ENCODE peak calls at places on chromosome 20, in five cellular contexts. Z, T, V, P and J are unnamed samples.

GRCh38 chr20:29740951-29741593 is 1516.4 kb upstream of the DEFB115 start:
- DNase-seq in T (no peak), V (no peak), Z (no peak), P (no peak), J (no peak)

GRCh38 chr20:54716169-54716747 is 240.9 kb downstream of the DOK5 start:
- DNase-seq in Z (no peak), P (no peak), V (no peak), T (no peak), J (no peak)

GRCh38 chr20:45489083-45489531 is 19.6 kb downstream of the WFDC2 start:
- DNase-seq in P (no peak), T (no peak), Z (no peak), V (no peak), J (no peak)

GRCh38 chr20:49344975-49345374 is 67.1 kb upstream of the ZNFX1 start:
- DNase-seq in V (no peak), P (no peak), Z (no peak), T (no peak), J (peak; percentile 83)

GRCh38 chr20:32443386-32443974 is 85.3 kb downstream of the ASXL1 start:
- DNase-seq in T (no peak), P (no peak), V (no peak), Z (no peak), J (no peak)

GRCh38 chr20:31894980-31895675 is 24.7 kb downstream of the TTLL9 start:
- DNase-seq in V (peak; percentile 75), Z (no peak), P (no peak), T (peak; percentile 73), J (peak; percentile 58)

GRCh38 chr20:50843331-50844276 is 48.7 kb downstream of the BCAS4 start:
- DNase-seq in T (no peak), P (no peak), Z (no peak), V (no peak), J (no peak)

GRCh38 chr20:24991897-24992419 is 593 bp downstream of the APMAP start:
- DNase-seq in Z (no peak), T (no peak), P (peak; percentile 18), V (no peak), J (no peak)

GRCh38 chr20:51428451-51429143 is 113.9 kb downstream of the NFATC2 start:
- DNase-seq in V (no peak), P (peak; percentile 24), T (peak; percentile 75), Z (no peak), J (no peak)

GRCh38 chr20:33875055-33875454 is 63.9 kb downstream of the CHMP4B start:
- DNase-seq in V (no peak), P (no peak), Z (no peak), T (no peak), J (no peak)

GRCh38 chr20:57787969-57788781 is 78.4 kb upstream of the PMEPA1 start:
- DNase-seq in T (no peak), V (no peak), Z (no peak), P (no peak), J (no peak)

GRCh38 chr20:47607208-47607613 is 105.5 kb downstream of the NCOA3 start:
- DNase-seq in P (no peak), V (no peak), Z (no peak), T (no peak), J (no peak)

GRCh38 chr20:11452326-11452725 is 465.4 kb upstream of the BTBD3 start:
- DNase-seq in P (no peak), Z (no peak), V (no peak), T (no peak), J (no peak)

GRCh38 chr20:37936041-37936440 is 33.1 kb downstream of the VSTM2L start:
- DNase-seq in V (no peak), Z (no peak), P (no peak), T (no peak), J (no peak)

GRCh38 chr20:37937686-37938085 is 34.8 kb downstream of the VSTM2L start:
- DNase-seq in Z (no peak), V (no peak), P (no peak), T (no peak), J (no peak)

GRCh38 chr20:37938181-37938775 is 35.4 kb downstream of the VSTM2L start:
- DNase-seq in V (no peak), Z (no peak), T (no peak), P (no peak), J (no peak)

GRCh38 chr20:37935435-37935834 is 32.5 kb downstream of the VSTM2L start:
- DNase-seq in P (no peak), V (no peak), T (no peak), Z (no peak), J (no peak)

GRCh38 chr20:37936451-37936850 is 33.5 kb downstream of the VSTM2L start:
- DNase-seq in Z (no peak), V (no peak), P (no peak), T (no peak), J (no peak)
- TF ChIP-seq KDM1A in Z (no peak), V (no peak), P (no peak), T (no peak), J (no peak)

DNA sequence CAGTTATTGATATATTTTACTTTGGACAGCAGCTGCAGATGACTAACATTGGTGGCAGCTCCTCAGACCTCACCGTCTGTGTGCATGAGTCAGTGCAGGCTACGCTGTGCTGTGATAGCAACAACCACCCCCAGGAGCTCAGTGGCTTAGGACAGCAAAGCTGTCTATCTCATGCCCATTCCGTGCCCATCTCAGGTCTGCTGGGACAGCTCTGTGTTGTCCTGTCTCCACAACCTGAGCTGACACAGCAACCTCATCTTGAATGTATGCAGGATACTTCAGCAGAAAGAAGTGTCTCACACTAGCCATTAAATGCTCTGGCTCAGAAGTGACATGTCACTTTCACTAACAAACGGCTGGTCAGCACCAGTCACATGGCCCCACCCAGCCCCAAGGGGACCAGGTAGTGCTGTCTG is 47.7 kb downstream of the BANF2 start:
- DNase-seq in T (peak; percentile 34), P (no peak), V (no peak), Z (no peak), J (peak; percentile 60)
- TF ChIP-seq KDM1A in T (no peak), P (no peak), V (no peak), Z (no peak), J (no peak)

GRCh38 chr20:64108731-64109389 is 1.5 kb upstream of the NPBWR2 start:
- DNase-seq in T (no peak), Z (no peak), P (no peak), V (no peak), J (no peak)

GRCh38 chr20:64107736-64108457 is 532 bp upstream of the NPBWR2 start:
- DNase-seq in T (no peak), V (no peak), P (no peak), Z (no peak), J (no peak)

GRCh38 chr20:64105846-64106434 is 1.4 kb downstream of the NPBWR2 start:
- DNase-seq in V (no peak), Z (no peak), T (no peak), P (no peak), J (no peak)

GRCh38 chr20:64106435-64106961 is 867 bp downstream of the NPBWR2 start:
- DNase-seq in V (no peak), P (no peak), Z (no peak), T (no peak), J (no peak)

DNA sequence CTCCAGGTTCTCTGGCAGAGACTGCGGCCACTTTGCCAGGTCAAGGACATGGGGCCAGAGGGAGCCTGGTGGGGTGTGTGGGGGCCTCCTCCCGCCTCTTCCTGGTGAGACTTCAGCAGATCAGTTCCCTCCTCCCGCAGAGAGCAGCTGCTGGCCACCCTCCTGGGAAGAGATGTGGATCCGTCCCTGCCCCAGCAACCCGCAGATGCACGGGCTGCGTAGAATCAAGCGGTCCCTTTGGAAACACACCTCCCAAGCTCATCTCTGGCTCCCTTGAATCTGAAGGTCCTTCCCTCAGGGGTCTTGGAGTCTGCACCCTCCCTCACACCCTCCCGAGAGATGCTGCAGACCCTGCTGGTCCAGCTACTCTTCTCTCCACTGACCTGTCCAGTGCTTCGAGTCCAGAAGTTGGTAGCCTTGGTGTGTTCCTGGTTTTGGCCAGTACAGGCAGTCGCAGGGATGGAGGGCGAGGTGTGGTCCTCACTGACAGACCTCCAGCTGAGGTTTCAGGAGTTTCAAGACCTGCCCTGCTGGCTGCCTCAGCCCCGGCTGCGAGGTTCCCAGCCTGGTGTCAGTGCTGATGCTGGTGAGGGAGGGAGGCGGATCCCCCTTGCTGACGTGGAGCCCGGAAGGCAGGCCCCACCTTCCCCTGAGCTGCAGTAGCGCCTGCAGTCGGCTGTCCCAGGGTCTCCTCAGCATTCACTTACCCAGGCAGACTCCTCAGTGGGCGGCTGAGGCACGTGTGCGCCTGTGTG is at the start of gene NPBWR2:
- DNase-seq in P (peak; percentile 54), Z (no peak), T (no peak), V (no peak), J (no peak)
- TF ChIP-seq KDM1A in P (no peak), Z (no peak), T (no peak), V (no peak), J (no peak)

GRCh38 chr20:52806918-52807317 is 165.2 kb upstream of the TSHZ2 start:
- DNase-seq in V (no peak), P (no peak), Z (no peak), T (no peak), J (no peak)

GRCh38 chr20:52805128-52805527 is 167.0 kb upstream of the TSHZ2 start:
- DNase-seq in V (no peak), Z (no peak), T (no peak), P (no peak), J (no peak)

GRCh38 chr20:52805892-52806291 is 166.3 kb upstream of the TSHZ2 start:
- DNase-seq in Z (no peak), V (no peak), P (no peak), T (no peak), J (no peak)

GRCh38 chr20:52812231-52812847 is 159.8 kb upstream of the TSHZ2 start:
- DNase-seq in V (no peak), P (peak; percentile 15), T (no peak), Z (no peak), J (peak; percentile 10)

DNA sequence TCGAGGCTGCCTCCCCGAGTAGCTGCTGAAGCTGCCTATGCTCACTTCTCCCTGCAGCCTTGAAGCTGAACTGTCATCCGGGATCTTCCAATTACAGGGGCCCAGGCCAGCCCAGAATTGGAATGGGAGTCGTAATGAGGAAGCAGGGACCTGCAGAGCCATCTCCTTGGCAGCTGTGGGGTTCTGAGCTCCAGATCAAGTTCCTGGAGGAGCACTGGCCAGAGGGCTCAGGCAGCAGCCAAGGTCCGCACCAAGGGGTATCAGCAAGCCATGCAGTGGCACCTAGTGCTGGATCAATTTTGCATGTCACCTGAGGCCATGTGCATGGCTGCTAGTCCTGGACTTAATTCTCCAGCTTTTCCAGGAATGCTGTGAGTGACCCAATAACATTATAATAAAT is 163.2 kb upstream of the TSHZ2 start:
- DNase-seq in T (no peak), P (no peak), Z (no peak), V (no peak), J (no peak)
- TF ChIP-seq KDM1A in T (no peak), P (no peak), Z (no peak), V (no peak), J (no peak)

GRCh38 chr20:1291191-1291741 is 25.2 kb downstream of the SNPH start:
- DNase-seq in P (no peak), T (no peak), Z (no peak), V (no peak), J (no peak)
- TF ChIP-seq KDM1A in P (no peak), T (no peak), Z (no peak), V (no peak), J (no peak)

GRCh38 chr20:62158088-62158400 is 14.5 kb downstream of the SS18L1 start:
- DNase-seq in T (no peak), Z (no peak), P (no peak), V (no peak), J (no peak)

GRCh38 chr20:62157387-62158087 is 14.0 kb downstream of the SS18L1 start:
- DNase-seq in Z (no peak), V (no peak), P (no peak), T (no peak), J (no peak)

GRCh38 chr20:62156254-62156556 is 12.6 kb downstream of the SS18L1 start:
- DNase-seq in Z (no peak), T (no peak), V (no peak), P (no peak), J (no peak)

GRCh38 chr20:62156592-62157386 is 13.2 kb downstream of the SS18L1 start:
- DNase-seq in T (peak; percentile 78), V (no peak), P (peak; percentile 75), Z (no peak), J (peak; percentile 78)

GRCh38 chr20:62155428-62156253 is 12.1 kb downstream of the SS18L1 start:
- DNase-seq in T (peak; percentile 64), V (no peak), P (no peak), Z (peak; percentile 39), J (no peak)
- TF ChIP-seq KDM1A in T (peak; percentile 54), V (no peak), P (no peak), Z (no peak), J (no peak)